ENCODE peak calls at places on chromosomes 1 and 21, in eight cellular contexts. One of them, this sample, is unnamed.

GRCh38 chr1:204480515-204480914 is 14.1 kb downstream of the PIK3C2B start:
- DNase-seq in substantia nigra: no peak
- DNase-seq in NCI-H1694: peak
- DNase-seq in HTR-8/SVneo: no peak
- DNase-seq in iPS-NIHi11: no peak
- DNase-seq in DND-41: peak
- DNase-seq in iris pigment epithelial cell: no peak
- DNase-seq in type B pancreatic cell: no peak
- DNase-seq in this sample: no peak

GRCh38 chr1:234732260-234732659 is 122.3 kb upstream of the IRF2BP2 start:
- DNase-seq in NCI-H1694: no peak
- DNase-seq in substantia nigra: no peak
- DNase-seq in iPS-NIHi11: no peak
- DNase-seq in HTR-8/SVneo: no peak
- DNase-seq in type B pancreatic cell: no peak
- DNase-seq in DND-41: no peak
- DNase-seq in iris pigment epithelial cell: no peak
- DNase-seq in this sample: no peak

GRCh38 chr1:55007626-55008025 is 8.9 kb downstream of the BSND start:
- DNase-seq in iPS-NIHi11: no peak
- DNase-seq in HTR-8/SVneo: peak
- DNase-seq in type B pancreatic cell: no peak
- DNase-seq in substantia nigra: no peak
- DNase-seq in iris pigment epithelial cell: peak
- DNase-seq in NCI-H1694: no peak
- DNase-seq in DND-41: no peak
- DNase-seq in this sample: no peak

GRCh38 chr1:109777436-109777835 is 13.7 kb upstream of the EPS8L3 start:
- DNase-seq in NCI-H1694: no peak
- DNase-seq in iPS-NIHi11: no peak
- DNase-seq in HTR-8/SVneo: no peak
- DNase-seq in iris pigment epithelial cell: no peak
- DNase-seq in type B pancreatic cell: no peak
- DNase-seq in substantia nigra: no peak
- DNase-seq in DND-41: no peak
- DNase-seq in this sample: no peak

GRCh38 chr1:232965124-232965911 is 14.9 kb downstream of the NTPCR start:
- DNase-seq in HTR-8/SVneo: no peak
- DNase-seq in iris pigment epithelial cell: no peak
- DNase-seq in DND-41: no peak
- DNase-seq in NCI-H1694: no peak
- DNase-seq in type B pancreatic cell: no peak
- DNase-seq in iPS-NIHi11: no peak
- DNase-seq in substantia nigra: no peak
- DNase-seq in this sample: peak

GRCh38 chr1:164907666-164908065 is 348.7 kb downstream of the PBX1 start:
- DNase-seq in substantia nigra: no peak
- DNase-seq in DND-41: no peak
- DNase-seq in type B pancreatic cell: no peak
- DNase-seq in HTR-8/SVneo: no peak
- DNase-seq in NCI-H1694: no peak
- DNase-seq in iris pigment epithelial cell: no peak
- DNase-seq in iPS-NIHi11: no peak
- DNase-seq in this sample: no peak

GRCh38 chr1:2278591-2279209 is 50.6 kb downstream of the SKI start:
- DNase-seq in substantia nigra: no peak
- DNase-seq in DND-41: no peak
- DNase-seq in type B pancreatic cell: no peak
- DNase-seq in HTR-8/SVneo: no peak
- DNase-seq in iris pigment epithelial cell: no peak
- DNase-seq in iPS-NIHi11: no peak
- DNase-seq in NCI-H1694: no peak
- DNase-seq in this sample: no peak

GRCh38 chr1:3393024-3393986 is 61.2 kb upstream of the ARHGEF16 start:
- DNase-seq in type B pancreatic cell: no peak
- DNase-seq in substantia nigra: no peak
- DNase-seq in iPS-NIHi11: peak
- DNase-seq in DND-41: no peak
- DNase-seq in NCI-H1694: no peak
- DNase-seq in HTR-8/SVneo: no peak
- DNase-seq in iris pigment epithelial cell: no peak
- DNase-seq in this sample: no peak

GRCh38 chr1:209652121-209652742 is at the start of gene LAMB3:
- DNase-seq in HTR-8/SVneo: no peak
- DNase-seq in NCI-H1694: no peak
- DNase-seq in substantia nigra: no peak
- DNase-seq in iPS-NIHi11: no peak
- DNase-seq in DND-41: no peak
- DNase-seq in type B pancreatic cell: no peak
- DNase-seq in iris pigment epithelial cell: no peak
- DNase-seq in this sample: no peak

GRCh38 chr1:93014156-93014555 is 52.9 kb upstream of the DIPK1A start:
- DNase-seq in type B pancreatic cell: no peak
- DNase-seq in NCI-H1694: no peak
- DNase-seq in DND-41: no peak
- DNase-seq in iris pigment epithelial cell: peak
- DNase-seq in HTR-8/SVneo: no peak
- DNase-seq in substantia nigra: no peak
- DNase-seq in iPS-NIHi11: no peak
- DNase-seq in this sample: no peak

GRCh38 chr1:69976896-69977295 is 228.5 kb downstream of the LRRC40 start:
- DNase-seq in DND-41: no peak
- DNase-seq in iris pigment epithelial cell: peak
- DNase-seq in iPS-NIHi11: no peak
- DNase-seq in HTR-8/SVneo: no peak
- DNase-seq in NCI-H1694: no peak
- DNase-seq in type B pancreatic cell: no peak
- DNase-seq in substantia nigra: no peak
- DNase-seq in this sample: no peak

GRCh38 chr1:156608981-156609380 is 7.7 kb upstream of the GPATCH4 start:
- DNase-seq in type B pancreatic cell: no peak
- DNase-seq in iPS-NIHi11: peak
- DNase-seq in HTR-8/SVneo: peak
- DNase-seq in iris pigment epithelial cell: no peak
- DNase-seq in substantia nigra: no peak
- DNase-seq in DND-41: peak
- DNase-seq in NCI-H1694: peak
- DNase-seq in this sample: peak

GRCh38 chr1:223393275-223394214 is at the start of gene CCDC185:
- DNase-seq in substantia nigra: no peak
- DNase-seq in HTR-8/SVneo: no peak
- DNase-seq in type B pancreatic cell: no peak
- DNase-seq in NCI-H1694: no peak
- DNase-seq in iris pigment epithelial cell: no peak
- DNase-seq in DND-41: no peak
- DNase-seq in iPS-NIHi11: peak
- DNase-seq in this sample: peak

GRCh38 chr21:38140192-38140905 is 116.4 kb upstream of the KCNJ15 start:
- DNase-seq in iPS-NIHi11: no peak
- DNase-seq in DND-41: no peak
- DNase-seq in type B pancreatic cell: no peak
- DNase-seq in NCI-H1694: peak
- DNase-seq in HTR-8/SVneo: peak
- DNase-seq in substantia nigra: no peak
- DNase-seq in iris pigment epithelial cell: peak
- DNase-seq in this sample: peak

GRCh38 chr1:24275510-24275909 is 43.6 kb upstream of the GRHL3 start:
- DNase-seq in DND-41: no peak
- DNase-seq in substantia nigra: no peak
- DNase-seq in NCI-H1694: no peak
- DNase-seq in iPS-NIHi11: no peak
- DNase-seq in type B pancreatic cell: no peak
- DNase-seq in HTR-8/SVneo: no peak
- DNase-seq in iris pigment epithelial cell: peak
- DNase-seq in this sample: no peak

GRCh38 chr21:36113647-36114428 is 21.0 kb upstream of the CBR3 start:
- DNase-seq in type B pancreatic cell: no peak
- DNase-seq in HTR-8/SVneo: no peak
- DNase-seq in iPS-NIHi11: no peak
- DNase-seq in NCI-H1694: no peak
- DNase-seq in substantia nigra: no peak
- DNase-seq in iris pigment epithelial cell: no peak
- DNase-seq in DND-41: peak
- DNase-seq in this sample: no peak

GRCh38 chr1:8373547-8374270 is 55.8 kb downstream of the SLC45A1 start:
- DNase-seq in HTR-8/SVneo: no peak
- DNase-seq in NCI-H1694: no peak
- DNase-seq in type B pancreatic cell: no peak
- DNase-seq in DND-41: no peak
- DNase-seq in substantia nigra: peak
- DNase-seq in iris pigment epithelial cell: peak
- DNase-seq in iPS-NIHi11: no peak
- DNase-seq in this sample: peak

GRCh38 chr1:8096105-8097011 is 70.2 kb upstream of the ERRFI1 start:
- DNase-seq in NCI-H1694: no peak
- DNase-seq in type B pancreatic cell: no peak
- DNase-seq in HTR-8/SVneo: no peak
- DNase-seq in substantia nigra: no peak
- DNase-seq in iris pigment epithelial cell: peak
- DNase-seq in iPS-NIHi11: no peak
- DNase-seq in DND-41: no peak
- DNase-seq in this sample: no peak

GRCh38 chr1:89566761-89567174 is 42.1 kb downstream of the LRRC8B start:
- DNase-seq in iris pigment epithelial cell: no peak
- DNase-seq in HTR-8/SVneo: no peak
- DNase-seq in NCI-H1694: no peak
- DNase-seq in type B pancreatic cell: no peak
- DNase-seq in iPS-NIHi11: peak
- DNase-seq in DND-41: no peak
- DNase-seq in substantia nigra: peak
- DNase-seq in this sample: peak

GRCh38 chr1:99327357-99327756 is 63.1 kb downstream of the PLPPR4 start:
- DNase-seq in substantia nigra: no peak
- DNase-seq in iPS-NIHi11: peak
- DNase-seq in iris pigment epithelial cell: no peak
- DNase-seq in NCI-H1694: no peak
- DNase-seq in type B pancreatic cell: no peak
- DNase-seq in HTR-8/SVneo: no peak
- DNase-seq in DND-41: no peak
- DNase-seq in this sample: no peak

GRCh38 chr1:146032613-146033219 is 11.2 kb upstream of the HJV start:
- DNase-seq in type B pancreatic cell: no peak
- DNase-seq in HTR-8/SVneo: peak
- DNase-seq in DND-41: no peak
- DNase-seq in NCI-H1694: peak
- DNase-seq in substantia nigra: peak
- DNase-seq in iPS-NIHi11: no peak
- DNase-seq in iris pigment epithelial cell: peak
- DNase-seq in this sample: no peak

GRCh38 chr1:12539705-12540579 is 78.1 kb downstream of the DHRS3 start:
- DNase-seq in NCI-H1694: no peak
- DNase-seq in HTR-8/SVneo: peak
- DNase-seq in iPS-NIHi11: peak
- DNase-seq in iris pigment epithelial cell: peak
- DNase-seq in DND-41: no peak
- DNase-seq in substantia nigra: no peak
- DNase-seq in type B pancreatic cell: peak
- DNase-seq in this sample: peak

GRCh38 chr1:215599418-215599817 is 32.3 kb downstream of the KCTD3 start:
- DNase-seq in substantia nigra: no peak
- DNase-seq in NCI-H1694: no peak
- DNase-seq in iris pigment epithelial cell: peak
- DNase-seq in HTR-8/SVneo: no peak
- DNase-seq in DND-41: no peak
- DNase-seq in type B pancreatic cell: no peak
- DNase-seq in iPS-NIHi11: no peak
- DNase-seq in this sample: no peak

GRCh38 chr1:209653915-209654351 is 1.7 kb upstream of the LAMB3 start:
- DNase-seq in NCI-H1694: no peak
- DNase-seq in HTR-8/SVneo: no peak
- DNase-seq in substantia nigra: no peak
- DNase-seq in DND-41: no peak
- DNase-seq in iris pigment epithelial cell: no peak
- DNase-seq in iPS-NIHi11: no peak
- DNase-seq in type B pancreatic cell: no peak
- DNase-seq in this sample: no peak

GRCh38 chr1:22674410-22674749 is 21.3 kb downstream of the C1QB start:
- DNase-seq in iris pigment epithelial cell: no peak
- DNase-seq in iPS-NIHi11: no peak
- DNase-seq in DND-41: no peak
- DNase-seq in type B pancreatic cell: no peak
- DNase-seq in HTR-8/SVneo: no peak
- DNase-seq in NCI-H1694: no peak
- DNase-seq in substantia nigra: no peak
- DNase-seq in this sample: no peak

GRCh38 chr1:108877324-108877812 is 583 bp downstream of the GPSM2 start:
- DNase-seq in substantia nigra: no peak
- DNase-seq in type B pancreatic cell: no peak
- DNase-seq in iPS-NIHi11: no peak
- DNase-seq in NCI-H1694: no peak
- DNase-seq in DND-41: no peak
- DNase-seq in HTR-8/SVneo: no peak
- DNase-seq in iris pigment epithelial cell: peak
- DNase-seq in this sample: no peak

GRCh38 chr1:15400627-15401026 is 9.1 kb upstream of the EFHD2 start:
- DNase-seq in substantia nigra: no peak
- DNase-seq in type B pancreatic cell: no peak
- DNase-seq in iPS-NIHi11: peak
- DNase-seq in NCI-H1694: no peak
- DNase-seq in DND-41: no peak
- DNase-seq in HTR-8/SVneo: no peak
- DNase-seq in iris pigment epithelial cell: no peak
- DNase-seq in this sample: no peak

GRCh38 chr21:38741092-38741975 is 64.4 kb upstream of the ETS2 start:
- DNase-seq in HTR-8/SVneo: no peak
- DNase-seq in NCI-H1694: no peak
- DNase-seq in substantia nigra: no peak
- DNase-seq in type B pancreatic cell: no peak
- DNase-seq in iris pigment epithelial cell: no peak
- DNase-seq in iPS-NIHi11: no peak
- DNase-seq in DND-41: no peak
- DNase-seq in this sample: no peak

GRCh38 chr1:202221911-202222909 is 28.6 kb downstream of the LGR6 start:
- DNase-seq in DND-41: peak
- DNase-seq in HTR-8/SVneo: no peak
- DNase-seq in type B pancreatic cell: no peak
- DNase-seq in NCI-H1694: no peak
- DNase-seq in iris pigment epithelial cell: no peak
- DNase-seq in iPS-NIHi11: no peak
- DNase-seq in substantia nigra: no peak
- DNase-seq in this sample: no peak

GRCh38 chr1:46275030-46275337 is 27.4 kb downstream of the RAD54L start:
- DNase-seq in HTR-8/SVneo: no peak
- DNase-seq in type B pancreatic cell: no peak
- DNase-seq in DND-41: no peak
- DNase-seq in iPS-NIHi11: no peak
- DNase-seq in substantia nigra: no peak
- DNase-seq in NCI-H1694: no peak
- DNase-seq in iris pigment epithelial cell: no peak
- DNase-seq in this sample: no peak

GRCh38 chr1:247857069-247857985 is at the start of gene TRIM58:
- DNase-seq in DND-41: no peak
- DNase-seq in iPS-NIHi11: peak
- DNase-seq in substantia nigra: no peak
- DNase-seq in HTR-8/SVneo: no peak
- DNase-seq in type B pancreatic cell: no peak
- DNase-seq in iris pigment epithelial cell: no peak
- DNase-seq in NCI-H1694: no peak
- DNase-seq in this sample: peak

GRCh38 chr1:168320805-168321577 is 40.3 kb downstream of the TBX19 start:
- DNase-seq in HTR-8/SVneo: peak
- DNase-seq in NCI-H1694: no peak
- DNase-seq in substantia nigra: no peak
- DNase-seq in DND-41: no peak
- DNase-seq in type B pancreatic cell: no peak
- DNase-seq in iris pigment epithelial cell: peak
- DNase-seq in iPS-NIHi11: no peak
- DNase-seq in this sample: no peak

GRCh38 chr1:61237659-61238370 is 155.5 kb downstream of the NFIA start:
- DNase-seq in type B pancreatic cell: no peak
- DNase-seq in iPS-NIHi11: no peak
- DNase-seq in DND-41: no peak
- DNase-seq in HTR-8/SVneo: no peak
- DNase-seq in iris pigment epithelial cell: no peak
- DNase-seq in NCI-H1694: no peak
- DNase-seq in substantia nigra: no peak
- DNase-seq in this sample: no peak

GRCh38 chr1:91846007-91846620 is 39.8 kb downstream of the TGFBR3 start:
- DNase-seq in substantia nigra: no peak
- DNase-seq in type B pancreatic cell: no peak
- DNase-seq in HTR-8/SVneo: no peak
- DNase-seq in iPS-NIHi11: peak
- DNase-seq in DND-41: no peak
- DNase-seq in NCI-H1694: peak
- DNase-seq in iris pigment epithelial cell: peak
- DNase-seq in this sample: peak